ENCODE peak calls at places on chromosomes 7 and 10, in nine cellular contexts. A, E, H, X, Z, C, V, D and R are unnamed samples.

GRCh38 chr10:49222170-49222569 is 34.0 kb upstream of the TMEM273 start:
- DNase-seq in E (no peak), V (no peak), C (no peak), X (no peak), D (no peak), Z (no peak), H (no peak), A (no peak), R (no peak)

GRCh38 chr10:8487346-8487745 is 432.9 kb downstream of the GATA3 start:
- DNase-seq in C (no peak), Z (no peak), X (no peak), E (no peak), H (no peak), D (no peak), A (no peak), V (no peak), R (no peak)

GRCh38 chr10:9745158-9745557 is 1272.5 kb upstream of the CELF2 start:
- DNase-seq in V (no peak), Z (no peak), X (no peak), H (no peak), C (no peak), E (no peak), D (no peak), A (no peak), R (no peak)

GRCh38 chr7:104967088-104967487 is 46.9 kb upstream of the KMT2E start:
- DNase-seq in Z (no peak), D (no peak), C (no peak), H (no peak), E (no peak), V (peak; percentile 58), A (peak; percentile 61), X (no peak), R (no peak)

GRCh38 chr7:44305564-44306507 is 19.6 kb downstream of the CAMK2B start:
- DNase-seq in X (no peak), C (no peak), H (no peak), V (no peak), D (no peak), A (no peak), Z (no peak), E (no peak), R (no peak)

GRCh38 chr7:117385340-117386124 is 41.8 kb downstream of the ASZ1 start:
- DNase-seq in C (peak; percentile 5), D (no peak), E (no peak), V (peak; percentile 53), A (peak; percentile 54), X (no peak), Z (peak; percentile 29), H (no peak), R (no peak)

GRCh38 chr10:19683326-19683725 is 132.9 kb upstream of the PLXDC2 start:
- DNase-seq in A (no peak), X (no peak), C (no peak), D (no peak), E (no peak), H (no peak), V (peak; percentile 37), Z (no peak), R (no peak)

GRCh38 chr10:42936580-42936979 is 140.3 kb upstream of the RET start:
- DNase-seq in X (no peak), H (no peak), D (no peak), C (no peak), V (no peak), A (no peak), E (no peak), Z (no peak), R (no peak)

GRCh38 chr10:48551796-48552591 is 52.9 kb downstream of the ARHGAP22 start:
- DNase-seq in C (peak; percentile 87), V (peak; percentile 59), H (no peak), D (no peak), X (no peak), E (peak; percentile 57), A (peak; percentile 57), Z (no peak), R (no peak)

GRCh38 chr10:85643839-85644525 is 722.6 kb downstream of the GRID1 start:
- DNase-seq in X (no peak), Z (no peak), D (no peak), E (peak; percentile 53), C (no peak), H (no peak), V (no peak), A (peak; percentile 25), R (peak; percentile 96)

GRCh38 chr10:47402681-47403301 is 18.7 kb upstream of the ZNF488 start:
- DNase-seq in E (peak; percentile 62), C (no peak), X (no peak), A (peak; percentile 87), D (no peak), H (no peak), V (peak; percentile 88), Z (no peak), R (peak; percentile 59)

GRCh38 chr7:101950450-101951119 is 133.2 kb downstream of the CUX1 start:
- DNase-seq in E (no peak), H (no peak), D (no peak), V (peak; percentile 78), X (no peak), Z (peak; percentile 57), C (no peak), A (peak; percentile 84), R (peak; percentile 56)

GRCh38 chr10:132397036-132397541 is at the start of gene PWWP2B:
- DNase-seq in X (no peak), A (no peak), Z (no peak), D (no peak), H (peak; percentile 70), C (peak; percentile 87), E (peak; percentile 82), V (peak; percentile 19), R (no peak)

GRCh38 chr7:75599244-75599771 is 107.2 kb downstream of the SPDYE5 start:
- DNase-seq in X (no peak), D (no peak), A (no peak), V (no peak), E (no peak), Z (no peak), C (peak; percentile 92), H (no peak), R (no peak)

GRCh38 chr10:101291254-101292193 is 62.3 kb upstream of the LBX1 start:
- DNase-seq in H (peak; percentile 63), D (no peak), V (peak; percentile 23), C (peak; percentile 94), A (peak; percentile 14), Z (peak; percentile 84), X (no peak), E (peak; percentile 60), R (no peak)
- H3K4me3 ChIP-seq in H (peak overlapping the region; percentile 54), D (no peak overlapping the region), V (peak overlapping the region; percentile 36), C (peak overlapping the region; percentile 75), A (peak overlapping the region; percentile 40), Z (peak overlapping the region; percentile 38), X (peak overlapping the region; percentile 71), E (peak overlapping the region; percentile 45), R (peak overlapping the region; percentile 50)

GRCh38 chr7:25862254-25862992 is 289.6 kb upstream of the NFE2L3 start:
- DNase-seq in D (peak; percentile 98), V (peak; percentile 100), C (peak; percentile 95), Z (peak; percentile 100), A (peak; percentile 100), E (peak; percentile 96), H (peak; percentile 49), X (peak; percentile 90), R (peak; percentile 100)

GRCh38 chr7:25860882-25861228 is 291.1 kb upstream of the NFE2L3 start:
- DNase-seq in H (no peak), E (no peak), V (no peak), Z (no peak), X (no peak), D (no peak), A (no peak), C (no peak), R (no peak)

GRCh38 chr7:25860206-25860881 is 291.7 kb upstream of the NFE2L3 start:
- DNase-seq in C (peak; percentile 43), H (no peak), Z (no peak), A (no peak), X (no peak), V (peak; percentile 24), D (no peak), E (no peak), R (no peak)

GRCh38 chr7:25862993-25863726 is 288.8 kb upstream of the NFE2L3 start:
- DNase-seq in E (no peak), C (no peak), X (no peak), V (no peak), Z (no peak), H (no peak), A (no peak), D (no peak), R (no peak)

GRCh38 chr7:25861704-25862253 is 290.2 kb upstream of the NFE2L3 start:
- DNase-seq in D (no peak), H (no peak), Z (no peak), V (no peak), E (no peak), A (no peak), X (no peak), C (no peak), R (no peak)
- H3K4me3 ChIP-seq in D (peak overlapping the region; percentile 46), H (no peak overlapping the region), Z (peak overlapping the region; percentile 13), V (peak overlapping the region; percentile 48), E (no peak overlapping the region), A (peak overlapping the region; percentile 52), X (peak overlapping the region; percentile 40), C (peak overlapping the region; percentile 48), R (peak overlapping the region; percentile 53)

DNA sequence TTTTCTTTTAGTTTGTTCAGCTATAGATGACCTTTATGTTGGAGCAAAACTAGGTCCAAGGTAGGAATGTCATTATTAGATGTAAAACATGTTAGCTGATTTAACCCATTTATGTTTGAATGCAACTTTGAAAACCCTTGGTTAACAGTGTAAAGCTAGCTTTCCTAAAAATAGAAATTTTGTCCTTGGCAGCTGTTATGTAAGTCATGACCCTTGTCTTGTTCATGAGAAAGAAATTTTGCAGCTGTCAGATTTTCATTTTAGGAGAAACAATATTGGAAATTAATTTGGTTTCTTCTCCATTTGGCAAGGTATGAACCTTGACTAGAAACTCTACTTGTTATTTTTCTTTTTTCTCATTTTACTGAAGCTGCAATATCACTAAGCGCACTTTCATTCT is 23.9 kb upstream of the CCAR1 start:
- DNase-seq in A (no peak), X (no peak), Z (no peak), D (no peak), E (no peak), H (no peak), C (no peak), V (no peak), R (no peak)
- H3K4me3 ChIP-seq in A (no peak overlapping the region), X (no peak overlapping the region), Z (no peak overlapping the region), D (no peak overlapping the region), E (no peak overlapping the region), H (no peak overlapping the region), C (no peak overlapping the region), V (no peak overlapping the region), R (no peak overlapping the region)

DNA sequence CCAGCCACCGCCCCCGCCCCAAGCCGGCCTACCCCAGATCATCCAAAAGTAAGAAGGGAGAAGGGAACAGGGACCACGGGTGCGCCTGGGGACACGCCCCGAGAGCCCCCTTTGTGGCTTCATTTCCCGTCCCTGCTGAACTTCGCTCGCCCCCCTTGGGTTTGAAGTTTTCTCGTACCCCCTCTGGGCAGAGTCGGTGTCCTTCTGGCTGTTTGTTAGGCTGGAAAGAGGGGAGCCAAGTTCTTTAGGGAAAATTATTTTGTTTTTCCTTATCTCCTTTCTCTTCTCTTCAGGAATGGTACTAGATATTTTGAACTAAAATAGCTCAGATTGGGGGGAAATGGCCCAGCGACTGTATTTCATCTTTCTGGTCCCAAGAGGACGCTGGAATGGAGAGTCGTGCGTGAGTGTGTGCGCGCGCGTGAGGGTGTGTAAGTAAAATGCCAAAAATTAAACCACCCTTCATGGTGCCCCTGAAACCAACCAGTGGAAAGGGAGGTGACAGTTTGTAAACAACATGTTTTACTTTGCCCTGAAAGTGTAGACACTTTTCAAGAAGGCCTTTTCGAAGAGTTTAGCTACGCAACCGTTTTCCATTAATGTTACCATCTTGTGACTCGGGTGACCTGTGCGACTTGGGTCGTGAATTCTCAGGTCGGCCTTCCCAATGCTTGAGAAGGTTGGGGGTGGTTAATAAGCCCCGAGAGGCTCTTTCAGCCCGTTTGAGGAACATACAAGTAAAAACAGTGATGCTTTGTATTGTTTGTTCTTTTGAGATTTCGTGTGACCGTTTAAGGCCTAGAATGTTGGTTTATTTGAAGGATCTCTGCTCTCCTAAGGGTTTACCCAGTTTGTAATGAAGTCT is 694 bp downstream of the RBM20 start:
- DNase-seq in C (peak; percentile 43), V (no peak), X (no peak), D (no peak), Z (no peak), E (no peak), A (no peak), H (no peak), R (no peak)
- H3K4me3 ChIP-seq in C (peak overlapping the region; percentile 62), V (peak overlapping the region; percentile 95), X (peak overlapping the region; percentile 80), D (no peak overlapping the region), Z (peak overlapping the region; percentile 40), E (peak overlapping the region; percentile 53), A (no peak overlapping the region), H (no peak overlapping the region), R (peak overlapping the region; percentile 59)